ENCODE peak calls at places on chromosomes 13 and 19, in seven cellular contexts. One of them, this sample, is unnamed.

GRCh38 chr19:34962945-34963530 is 991 bp downstream of the ZNF792 start:
- DNase-seq in stimulated activated CD4-positive, alpha-beta T cell treated with anti-CD3 and anti-CD28 coated beads, TNF-alpha, amount 100 ng/mL, for 1 hour: no peak
- DNase-seq in endothelial cell: peak; percentile 24
- DNase-seq in Right ventricle myocardium superior: no peak
- DNase-seq in endothelial cell of umbilical vein: peak; percentile 67
- DNase-seq in NCI-H446: no peak
- DNase-seq in sciatic nerve: no peak
- DNase-seq in this sample: peak; percentile 29

GRCh38 chr19:6687117-6687516 is 17.2 kb upstream of the TNFSF14 start:
- DNase-seq in stimulated activated CD4-positive, alpha-beta T cell treated with anti-CD3 and anti-CD28 coated beads, TNF-alpha, amount 100 ng/mL, for 1 hour: no peak
- DNase-seq in endothelial cell: no peak
- DNase-seq in Right ventricle myocardium superior: no peak
- DNase-seq in endothelial cell of umbilical vein: no peak
- DNase-seq in NCI-H446: no peak
- DNase-seq in sciatic nerve: no peak
- DNase-seq in this sample: no peak

GRCh38 chr13:44267966-44268365 is 105.7 kb upstream of the SERP2 start:
- DNase-seq in stimulated activated CD4-positive, alpha-beta T cell treated with anti-CD3 and anti-CD28 coated beads, TNF-alpha, amount 100 ng/mL, for 1 hour: no peak
- DNase-seq in endothelial cell: no peak
- DNase-seq in Right ventricle myocardium superior: no peak
- DNase-seq in endothelial cell of umbilical vein: no peak
- DNase-seq in NCI-H446: no peak
- DNase-seq in sciatic nerve: no peak
- DNase-seq in this sample: no peak

GRCh38 chr13:82747948-82748347 is 1134.3 kb downstream of the SLITRK1 start:
- DNase-seq in stimulated activated CD4-positive, alpha-beta T cell treated with anti-CD3 and anti-CD28 coated beads, TNF-alpha, amount 100 ng/mL, for 1 hour: no peak
- DNase-seq in endothelial cell: no peak
- DNase-seq in Right ventricle myocardium superior: no peak
- DNase-seq in endothelial cell of umbilical vein: no peak
- DNase-seq in NCI-H446: no peak
- DNase-seq in sciatic nerve: no peak
- DNase-seq in this sample: no peak

GRCh38 chr13:42474954-42475353 is 99.0 kb upstream of the TNFSF11 start:
- DNase-seq in stimulated activated CD4-positive, alpha-beta T cell treated with anti-CD3 and anti-CD28 coated beads, TNF-alpha, amount 100 ng/mL, for 1 hour: no peak
- DNase-seq in endothelial cell: no peak
- DNase-seq in Right ventricle myocardium superior: no peak
- DNase-seq in endothelial cell of umbilical vein: peak; percentile 26
- DNase-seq in NCI-H446: no peak
- DNase-seq in sciatic nerve: no peak
- DNase-seq in this sample: no peak

GRCh38 chr19:1261512-1261862 is 7.6 kb upstream of the CIRBP start:
- DNase-seq in stimulated activated CD4-positive, alpha-beta T cell treated with anti-CD3 and anti-CD28 coated beads, TNF-alpha, amount 100 ng/mL, for 1 hour: no peak
- DNase-seq in endothelial cell: no peak
- DNase-seq in Right ventricle myocardium superior: no peak
- DNase-seq in endothelial cell of umbilical vein: no peak
- DNase-seq in NCI-H446: no peak
- DNase-seq in sciatic nerve: peak; percentile 78
- DNase-seq in this sample: no peak

GRCh38 chr19:10289836-10290438 is at the start of gene ICAM5:
- DNase-seq in stimulated activated CD4-positive, alpha-beta T cell treated with anti-CD3 and anti-CD28 coated beads, TNF-alpha, amount 100 ng/mL, for 1 hour: no peak
- DNase-seq in endothelial cell: no peak
- DNase-seq in Right ventricle myocardium superior: no peak
- DNase-seq in endothelial cell of umbilical vein: no peak
- DNase-seq in NCI-H446: no peak
- DNase-seq in sciatic nerve: no peak
- DNase-seq in this sample: peak; percentile 80

GRCh38 chr19:38596057-38596981 is 21.4 kb downstream of the MAP4K1 start:
- DNase-seq in stimulated activated CD4-positive, alpha-beta T cell treated with anti-CD3 and anti-CD28 coated beads, TNF-alpha, amount 100 ng/mL, for 1 hour: no peak
- DNase-seq in endothelial cell: peak; percentile 62
- DNase-seq in Right ventricle myocardium superior: no peak
- DNase-seq in endothelial cell of umbilical vein: peak; percentile 15
- DNase-seq in NCI-H446: no peak
- DNase-seq in sciatic nerve: no peak
- DNase-seq in this sample: peak; percentile 79

GRCh38 chr13:35926859-35927530 is 204.2 kb downstream of the DCLK1 start:
- DNase-seq in stimulated activated CD4-positive, alpha-beta T cell treated with anti-CD3 and anti-CD28 coated beads, TNF-alpha, amount 100 ng/mL, for 1 hour: no peak
- DNase-seq in endothelial cell: no peak
- DNase-seq in Right ventricle myocardium superior: no peak
- DNase-seq in endothelial cell of umbilical vein: no peak
- DNase-seq in NCI-H446: no peak
- DNase-seq in sciatic nerve: no peak
- DNase-seq in this sample: no peak

GRCh38 chr13:46183018-46183940 is 1.3 kb upstream of the LCP1 start:
- DNase-seq in stimulated activated CD4-positive, alpha-beta T cell treated with anti-CD3 and anti-CD28 coated beads, TNF-alpha, amount 100 ng/mL, for 1 hour: no peak
- DNase-seq in endothelial cell: no peak
- DNase-seq in Right ventricle myocardium superior: no peak
- DNase-seq in endothelial cell of umbilical vein: no peak
- DNase-seq in NCI-H446: no peak
- DNase-seq in sciatic nerve: no peak
- DNase-seq in this sample: no peak

GRCh38 chr13:102901056-102901455 is 55.2 kb downstream of the ERCC5 start:
- DNase-seq in stimulated activated CD4-positive, alpha-beta T cell treated with anti-CD3 and anti-CD28 coated beads, TNF-alpha, amount 100 ng/mL, for 1 hour: no peak
- DNase-seq in endothelial cell: no peak
- DNase-seq in Right ventricle myocardium superior: no peak
- DNase-seq in endothelial cell of umbilical vein: no peak
- DNase-seq in NCI-H446: no peak
- DNase-seq in sciatic nerve: no peak
- DNase-seq in this sample: no peak

GRCh38 chr13:94495806-94496205 is 16.3 kb upstream of the DCT start:
- DNase-seq in stimulated activated CD4-positive, alpha-beta T cell treated with anti-CD3 and anti-CD28 coated beads, TNF-alpha, amount 100 ng/mL, for 1 hour: no peak
- DNase-seq in endothelial cell: no peak
- DNase-seq in Right ventricle myocardium superior: no peak
- DNase-seq in endothelial cell of umbilical vein: no peak
- DNase-seq in NCI-H446: no peak
- DNase-seq in sciatic nerve: no peak
- DNase-seq in this sample: no peak

GRCh38 chr19:35153701-35154534 is 617 bp upstream of the FXYD5 start:
- DNase-seq in stimulated activated CD4-positive, alpha-beta T cell treated with anti-CD3 and anti-CD28 coated beads, TNF-alpha, amount 100 ng/mL, for 1 hour: peak; percentile 42
- DNase-seq in endothelial cell: peak; percentile 75
- DNase-seq in Right ventricle myocardium superior: peak; percentile 55
- DNase-seq in endothelial cell of umbilical vein: peak; percentile 47
- DNase-seq in NCI-H446: no peak
- DNase-seq in sciatic nerve: no peak
- DNase-seq in this sample: peak; percentile 78

GRCh38 chr19:49064768-49065611 is at the start of gene NTF4:
- DNase-seq in stimulated activated CD4-positive, alpha-beta T cell treated with anti-CD3 and anti-CD28 coated beads, TNF-alpha, amount 100 ng/mL, for 1 hour: no peak
- DNase-seq in endothelial cell: peak; percentile 54
- DNase-seq in Right ventricle myocardium superior: peak; percentile 44
- DNase-seq in endothelial cell of umbilical vein: no peak
- DNase-seq in NCI-H446: no peak
- DNase-seq in sciatic nerve: no peak
- DNase-seq in this sample: peak; percentile 73

GRCh38 chr13:77919351-77920294 is 992 bp upstream of the EDNRB start:
- DNase-seq in stimulated activated CD4-positive, alpha-beta T cell treated with anti-CD3 and anti-CD28 coated beads, TNF-alpha, amount 100 ng/mL, for 1 hour: no peak
- DNase-seq in endothelial cell: peak; percentile 43
- DNase-seq in Right ventricle myocardium superior: peak; percentile 80
- DNase-seq in endothelial cell of umbilical vein: peak; percentile 51
- DNase-seq in NCI-H446: no peak
- DNase-seq in sciatic nerve: peak; percentile 72
- DNase-seq in this sample: peak; percentile 50

GRCh38 chr19:46537136-46538097 is 41.8 kb upstream of the PNMA8B start:
- DNase-seq in stimulated activated CD4-positive, alpha-beta T cell treated with anti-CD3 and anti-CD28 coated beads, TNF-alpha, amount 100 ng/mL, for 1 hour: peak; percentile 20
- DNase-seq in endothelial cell: peak; percentile 77
- DNase-seq in Right ventricle myocardium superior: peak; percentile 77
- DNase-seq in endothelial cell of umbilical vein: peak; percentile 41
- DNase-seq in NCI-H446: no peak
- DNase-seq in sciatic nerve: peak; percentile 68
- DNase-seq in this sample: peak; percentile 75

GRCh38 chr19:8306235-8307054 is 1.7 kb downstream of the CD320 start:
- DNase-seq in stimulated activated CD4-positive, alpha-beta T cell treated with anti-CD3 and anti-CD28 coated beads, TNF-alpha, amount 100 ng/mL, for 1 hour: no peak
- DNase-seq in endothelial cell: peak; percentile 4
- DNase-seq in Right ventricle myocardium superior: no peak
- DNase-seq in endothelial cell of umbilical vein: no peak
- DNase-seq in NCI-H446: no peak
- DNase-seq in sciatic nerve: peak; percentile 52
- DNase-seq in this sample: no peak

GRCh38 chr13:45108716-45109706 is 11.3 kb upstream of the GTF2F2 start:
- DNase-seq in stimulated activated CD4-positive, alpha-beta T cell treated with anti-CD3 and anti-CD28 coated beads, TNF-alpha, amount 100 ng/mL, for 1 hour: no peak
- DNase-seq in endothelial cell: no peak
- DNase-seq in Right ventricle myocardium superior: no peak
- DNase-seq in endothelial cell of umbilical vein: no peak
- DNase-seq in NCI-H446: no peak
- DNase-seq in sciatic nerve: no peak
- DNase-seq in this sample: no peak

GRCh38 chr19:13463296-13463695 is 43.0 kb downstream of the CACNA1A start:
- DNase-seq in stimulated activated CD4-positive, alpha-beta T cell treated with anti-CD3 and anti-CD28 coated beads, TNF-alpha, amount 100 ng/mL, for 1 hour: no peak
- DNase-seq in endothelial cell: peak; percentile 61
- DNase-seq in Right ventricle myocardium superior: no peak
- DNase-seq in endothelial cell of umbilical vein: no peak
- DNase-seq in NCI-H446: no peak
- DNase-seq in sciatic nerve: no peak
- DNase-seq in this sample: no peak

GRCh38 chr13:100559886-100560285 is 28.7 kb downstream of the GGACT start:
- DNase-seq in stimulated activated CD4-positive, alpha-beta T cell treated with anti-CD3 and anti-CD28 coated beads, TNF-alpha, amount 100 ng/mL, for 1 hour: no peak
- DNase-seq in endothelial cell: no peak
- DNase-seq in Right ventricle myocardium superior: no peak
- DNase-seq in endothelial cell of umbilical vein: no peak
- DNase-seq in NCI-H446: no peak
- DNase-seq in sciatic nerve: no peak
- DNase-seq in this sample: no peak

GRCh38 chr13:22134261-22134660 is 463.4 kb downstream of the FGF9 start:
- DNase-seq in stimulated activated CD4-positive, alpha-beta T cell treated with anti-CD3 and anti-CD28 coated beads, TNF-alpha, amount 100 ng/mL, for 1 hour: no peak
- DNase-seq in endothelial cell: no peak
- DNase-seq in Right ventricle myocardium superior: no peak
- DNase-seq in endothelial cell of umbilical vein: no peak
- DNase-seq in NCI-H446: no peak
- DNase-seq in sciatic nerve: no peak
- DNase-seq in this sample: no peak

GRCh38 chr19:38849746-38850230 is at the start of gene HNRNPL:
- DNase-seq in stimulated activated CD4-positive, alpha-beta T cell treated with anti-CD3 and anti-CD28 coated beads, TNF-alpha, amount 100 ng/mL, for 1 hour: peak; percentile 99
- DNase-seq in endothelial cell: peak; percentile 99
- DNase-seq in Right ventricle myocardium superior: no peak
- DNase-seq in endothelial cell of umbilical vein: no peak
- DNase-seq in NCI-H446: no peak
- DNase-seq in sciatic nerve: peak; percentile 99
- DNase-seq in this sample: peak; percentile 97

GRCh38 chr13:33611016-33611805 is 206.7 kb upstream of the RFC3 start:
- DNase-seq in stimulated activated CD4-positive, alpha-beta T cell treated with anti-CD3 and anti-CD28 coated beads, TNF-alpha, amount 100 ng/mL, for 1 hour: no peak
- DNase-seq in endothelial cell: no peak
- DNase-seq in Right ventricle myocardium superior: peak; percentile 88
- DNase-seq in endothelial cell of umbilical vein: peak; percentile 80
- DNase-seq in NCI-H446: peak; percentile 78
- DNase-seq in sciatic nerve: peak; percentile 85
- DNase-seq in this sample: no peak

GRCh38 chr19:36030264-36031148 is 2.2 kb downstream of the CLIP3 start:
- DNase-seq in stimulated activated CD4-positive, alpha-beta T cell treated with anti-CD3 and anti-CD28 coated beads, TNF-alpha, amount 100 ng/mL, for 1 hour: no peak
- DNase-seq in endothelial cell: no peak
- DNase-seq in Right ventricle myocardium superior: no peak
- DNase-seq in endothelial cell of umbilical vein: no peak
- DNase-seq in NCI-H446: no peak
- DNase-seq in sciatic nerve: no peak
- DNase-seq in this sample: no peak

GRCh38 chr13:59745395-59745788 is 418.3 kb downstream of the DIAPH3 start:
- DNase-seq in stimulated activated CD4-positive, alpha-beta T cell treated with anti-CD3 and anti-CD28 coated beads, TNF-alpha, amount 100 ng/mL, for 1 hour: no peak
- DNase-seq in endothelial cell: no peak
- DNase-seq in Right ventricle myocardium superior: no peak
- DNase-seq in endothelial cell of umbilical vein: no peak
- DNase-seq in NCI-H446: no peak
- DNase-seq in sciatic nerve: no peak
- DNase-seq in this sample: no peak

GRCh38 chr13:112131081-112131739 is 64.3 kb downstream of the SOX1 start:
- DNase-seq in stimulated activated CD4-positive, alpha-beta T cell treated with anti-CD3 and anti-CD28 coated beads, TNF-alpha, amount 100 ng/mL, for 1 hour: no peak
- DNase-seq in endothelial cell: no peak
- DNase-seq in Right ventricle myocardium superior: no peak
- DNase-seq in endothelial cell of umbilical vein: no peak
- DNase-seq in NCI-H446: no peak
- DNase-seq in sciatic nerve: no peak
- DNase-seq in this sample: no peak